ENCODE peak calls at places on chromosomes 16 and 17, in seven cellular contexts. T is iris pigment epithelial cell; E is NCI-H2029 treated with DMSO at 0.1 percent for 48 hours; N is WTC11; C is stimulated activated CD4-positive, alpha-beta T cell treated with anti-CD3 and anti-CD28 coated beads, Interleukin-2, amount 100 ng/mL, for 48 hours; G is HT-29; A is fibroblast of the conjunctiva. F is an unnamed sample.
A peak's percentile ranks its signal among the peaks of the same experiment; 100 is the strongest.

GRCh38 chr16:66490774-66491715 is 58.9 kb downstream of the TK2 start:
- DNase-seq in T (no peak), C (no peak), G (no peak), N (no peak), A (no peak), E (no peak), F (no peak)

GRCh38 chr17:74231846-74232713 is 18.7 kb downstream of the TTYH2 start:
- DNase-seq in C (no peak), E (no peak), T (no peak), N (no peak), A (no peak), G (no peak), F (no peak)

GRCh38 chr16:51473091-51473490 is 322.0 kb upstream of the SALL1 start:
- DNase-seq in A (no peak), G (no peak), C (no peak), N (no peak), T (no peak), E (no peak), F (no peak)

GRCh38 chr17:69907081-69907847 is 167.8 kb upstream of the KCNJ16 start:
- DNase-seq in G (no peak), E (no peak), N (no peak), T (no peak), C (no peak), A (no peak), F (no peak)

GRCh38 chr17:72863511-72864175 is 228.8 kb downstream of the SLC39A11 start:
- DNase-seq in C (no peak), N (no peak), E (no peak), A (no peak), T (no peak), G (no peak), F (no peak)

GRCh38 chr17:41530062-41531048 is 2.2 kb upstream of the KRT19 start:
- DNase-seq in N (no peak), G (peak; percentile 95), C (no peak), A (peak; percentile 49), T (peak; percentile 96), E (no peak), F (no peak)

GRCh38 chr17:81722184-81723120 is 10.4 kb downstream of the SLC25A10 start:
- DNase-seq in E (no peak), G (peak; percentile 95), C (no peak), N (no peak), A (no peak), T (no peak), F (no peak)

GRCh38 chr17:32763855-32764439 is 113.0 kb downstream of the MYO1D start:
- DNase-seq in T (no peak), C (no peak), G (no peak), E (no peak), N (no peak), A (no peak), F (no peak)

GRCh38 chr17:79174905-79175856 is 100.6 kb downstream of the ENGASE start:
- DNase-seq in C (no peak), T (no peak), E (no peak), G (no peak), A (no peak), N (no peak), F (no peak)

F was measured in left ventricle myocardium inferior.